ENCODE peak calls at places on chromosomes 16 and 17, in five cellular contexts. B is neuronal stem cell, G is H9, L is H1, P is trophoblast cell. E is an unnamed sample.

GRCh38 chr17:61768405-61768804 is 94.9 kb downstream of the BRIP1 start:
- DNase-seq in L (no peak), G (no peak), P (no peak), B (no peak), E (no peak)

GRCh38 chr16:87495578-87495977 is 2.8 kb upstream of the ZCCHC14 start:
- DNase-seq in B (no peak), P (no peak), G (no peak), L (no peak), E (no peak)

GRCh38 chr16:17396762-17397498 is 73.8 kb downstream of the XYLT1 start:
- DNase-seq in B (no peak), L (no peak), G (no peak), P (no peak), E (no peak)

GRCh38 chr17:74842599-74843351 is 16.9 kb downstream of the GRIN2C start:
- DNase-seq in G (peak), P (peak), B (peak), L (peak), E (peak)

GRCh38 chr16:79172306-79172705 is 428.2 kb downstream of the MAF start:
- DNase-seq in G (no peak), B (no peak), P (no peak), L (no peak), E (no peak)

GRCh38 chr16:88013091-88013609 is 61.9 kb downstream of the BANP start:
- DNase-seq in P (no peak), L (no peak), G (no peak), B (no peak), E (peak)

GRCh38 chr17:19716108-19717030 is at the start of gene SLC47A2:
- DNase-seq in L (peak), G (no peak), P (no peak), B (no peak), E (no peak)

GRCh38 chr17:40775945-40776344 is 3.9 kb upstream of the KRT26 start:
- DNase-seq in L (no peak), B (no peak), P (no peak), G (no peak), E (no peak)

GRCh38 chr17:29176500-29177351 is 3.5 kb downstream of the MYO18A start:
- DNase-seq in P (peak), G (peak), L (peak), B (peak), E (peak)

GRCh38 chr17:1241904-1242303 is 28.3 kb upstream of the BHLHA9 start:
- DNase-seq in B (no peak), L (no peak), G (no peak), P (no peak), E (no peak)

GRCh38 chr16:67927131-67927941 is 4.3 kb downstream of the CTRL start:
- DNase-seq in G (no peak), B (no peak), L (no peak), P (no peak), E (no peak)

GRCh38 chr17:79325707-79326106 is 251.1 kb downstream of the ENGASE start:
- DNase-seq in B (peak), G (peak), P (no peak), L (peak), E (no peak)

GRCh38 chr16:3652373-3653037 is 2.0 kb upstream of the DNASE1 start:
- DNase-seq in L (no peak), G (no peak), B (no peak), P (no peak), E (no peak)

GRCh38 chr17:77905266-77905665 is 53.2 kb upstream of the TNRC6C start:
- DNase-seq in B (no peak), P (no peak), G (peak), L (no peak), E (no peak)

GRCh38 chr17:80818871-80819270 is 172.8 kb upstream of the CHMP6 start:
- DNase-seq in L (no peak), B (no peak), P (no peak), G (no peak), E (no peak)

GRCh38 chr16:59356709-59357108 is 622.6 kb upstream of the GOT2 start:
- DNase-seq in B (no peak), P (no peak), G (no peak), L (no peak), E (no peak)

GRCh38 chr17:27356091-27356705 is 62.3 kb downstream of the WSB1 start:
- DNase-seq in G (no peak), B (no peak), L (no peak), P (no peak), E (no peak)

GRCh38 chr16:56350491-56351405 is 74.6 kb downstream of the AMFR start:
- DNase-seq in L (no peak), B (no peak), G (no peak), P (no peak), E (no peak)

GRCh38 chr17:63999680-64000531 is 1.8 kb downstream of the PRR29 start:
- DNase-seq in B (no peak), G (peak), P (no peak), L (no peak), E (no peak)

GRCh38 chr17:41402161-41402560 is 4.8 kb upstream of the KRT31 start:
- DNase-seq in L (no peak), G (peak), B (no peak), P (no peak), E (no peak)

GRCh38 chr17:46099865-46100264 is 93.4 kb downstream of the KANSL1 start:
- DNase-seq in G (no peak), L (no peak), B (no peak), P (no peak), E (no peak)

GRCh38 chr17:44309472-44309871 is 1.1 kb downstream of the RUNDC3A start:
- DNase-seq in G (peak), B (no peak), L (no peak), P (no peak), E (no peak)

GRCh38 chr17:9199474-9200196 is 178.3 kb downstream of the NTN1 start:
- DNase-seq in L (no peak), G (peak), B (no peak), P (no peak), E (peak)

GRCh38 chr16:31177136-31177535 is 2.8 kb upstream of the FUS start:
- DNase-seq in G (no peak), P (no peak), B (no peak), L (no peak), E (peak)

GRCh38 chr17:413016-413350 is 60.4 kb upstream of the RPH3AL start:
- DNase-seq in L (no peak), B (no peak), G (no peak), P (no peak), E (no peak)

GRCh38 chr16:90044111-90044551 is 24.9 kb upstream of the DBNDD1 start:
- DNase-seq in G (no peak), B (no peak), P (no peak), L (no peak), E (no peak)

GRCh38 chr16:47854737-47855136 is 301.1 kb downstream of the ABCC12 start:
- DNase-seq in L (no peak), P (no peak), B (no peak), G (no peak), E (no peak)

GRCh38 chr17:81387235-81388060 is 7.8 kb upstream of the BAHCC1 start:
- DNase-seq in G (no peak), B (no peak), P (no peak), L (no peak), E (peak)

GRCh38 chr17:76547642-76548202 is 7.9 kb downstream of the PRCD start:
- DNase-seq in G (no peak), L (no peak), P (no peak), B (no peak), E (no peak)
- H3K9ac ChIP-seq in G (no peak), L (no peak), P (no peak), B (no peak), E (no peak)

GRCh38 chr17:20955437-20956323 is 87.1 kb downstream of the USP22 start:
- DNase-seq in B (no peak), G (no peak), P (peak), L (no peak), E (peak)
- H3K27ac ChIP-seq in B (no peak), G (no peak), P (no peak), L (no peak), E (no peak)

GRCh38 chr17:15511142-15511541 is 43.7 kb upstream of the CDRT4 start:
- DNase-seq in L (no peak), P (no peak), B (no peak), G (no peak), E (no peak)
- H2BK12ac ChIP-seq in L (no peak), P (no peak), B (no peak), G (no peak), E (no peak)

GRCh38 chr16:27326738-27327585 is 13.2 kb downstream of the IL4R start:
- DNase-seq in B (no peak), L (peak), G (peak), P (peak), E (peak)
- H3K9ac ChIP-seq in B (peak), L (no peak), G (no peak), P (no peak), E (peak)

E was measured in mesenchymal stem cell.